ENCODE peak calls at places on chromosomes 2 and 18, in four cellular contexts. One of them, this sample, is unnamed.

GRCh38 chr2:176584333-176584732 is 315.1 kb downstream of the MTX2 start:
- DNase-seq in IMR-90: peak
- DNase-seq in uterus: no peak
- DNase-seq in GM12892: no peak
- DNase-seq in this sample: no peak

GRCh38 chr2:120235681-120236080 is 12.5 kb upstream of the TMEM185B start:
- DNase-seq in uterus: no peak
- DNase-seq in GM12892: no peak
- DNase-seq in IMR-90: no peak
- DNase-seq in this sample: no peak

GRCh38 chr2:235319095-235319494 is 174.7 kb upstream of the AGAP1 start:
- DNase-seq in GM12892: no peak
- DNase-seq in IMR-90: no peak
- DNase-seq in uterus: no peak
- DNase-seq in this sample: no peak

GRCh38 chr2:14715600-14715999 is 83.1 kb downstream of the LRATD1 start:
- DNase-seq in IMR-90: no peak
- DNase-seq in GM12892: no peak
- DNase-seq in uterus: no peak
- DNase-seq in this sample: no peak

GRCh38 chr2:168730391-168730790 is 72.0 kb upstream of the NOSTRIN start:
- DNase-seq in GM12892: no peak
- DNase-seq in uterus: no peak
- DNase-seq in IMR-90: peak
- DNase-seq in this sample: no peak

GRCh38 chr18:79950440-79951341 is 762 bp downstream of the SLC66A2 start:
- DNase-seq in IMR-90: peak
- DNase-seq in GM12892: no peak
- DNase-seq in uterus: no peak
- DNase-seq in this sample: no peak

GRCh38 chr2:174868916-174869315 is 104.6 kb upstream of the CHRNA1 start:
- DNase-seq in uterus: no peak
- DNase-seq in GM12892: no peak
- DNase-seq in IMR-90: no peak
- DNase-seq in this sample: no peak

GRCh38 chr18:38297910-38298309 is 732.3 kb upstream of the CELF4 start:
- DNase-seq in IMR-90: no peak
- DNase-seq in GM12892: no peak
- DNase-seq in uterus: no peak
- DNase-seq in this sample: no peak

GRCh38 chr2:26903676-26904075 is 55.7 kb downstream of the DPYSL5 start:
- DNase-seq in uterus: no peak
- DNase-seq in GM12892: no peak
- DNase-seq in IMR-90: no peak
- DNase-seq in this sample: no peak

GRCh38 chr18:79305976-79306375 is 89.8 kb upstream of the NFATC1 start:
- DNase-seq in GM12892: no peak
- DNase-seq in uterus: no peak
- DNase-seq in IMR-90: no peak
- DNase-seq in this sample: no peak

GRCh38 chr18:54503495-54503894 is 87.5 kb upstream of the DYNAP start:
- DNase-seq in IMR-90: no peak
- DNase-seq in uterus: no peak
- DNase-seq in GM12892: no peak
- DNase-seq in this sample: no peak

GRCh38 chr2:134460583-134460998 is 206.7 kb downstream of the MGAT5 start:
- DNase-seq in uterus: no peak
- DNase-seq in GM12892: peak
- DNase-seq in IMR-90: peak
- DNase-seq in this sample: peak

GRCh38 chr2:111900859-111901258 is 2.5 kb downstream of the MERTK start:
- DNase-seq in GM12892: no peak
- DNase-seq in IMR-90: peak
- DNase-seq in uterus: no peak
- DNase-seq in this sample: no peak

GRCh38 chr18:29811519-29811918 is 1231.0 kb downstream of the DSC3 start:
- DNase-seq in IMR-90: no peak
- DNase-seq in uterus: no peak
- DNase-seq in GM12892: no peak
- DNase-seq in this sample: no peak

GRCh38 chr2:196112408-196113039 is 43.9 kb upstream of the DNAH7 start:
- DNase-seq in uterus: no peak
- DNase-seq in GM12892: no peak
- DNase-seq in IMR-90: peak
- DNase-seq in this sample: no peak

GRCh38 chr2:196453613-196454047 is 185.9 kb upstream of the CCDC150 start:
- DNase-seq in IMR-90: peak
- DNase-seq in GM12892: no peak
- DNase-seq in uterus: peak
- DNase-seq in this sample: peak

GRCh38 chr2:130727286-130727924 is 1.5 kb upstream of the GPR148 start:
- DNase-seq in IMR-90: peak
- DNase-seq in GM12892: peak
- DNase-seq in uterus: peak
- DNase-seq in this sample: peak

GRCh38 chr2:241722896-241723454 is 11.5 kb upstream of the D2HGDH start:
- DNase-seq in uterus: no peak
- DNase-seq in IMR-90: no peak
- DNase-seq in GM12892: no peak
- DNase-seq in this sample: no peak

GRCh38 chr18:7021994-7022840 is 95.4 kb downstream of the LAMA1 start:
- DNase-seq in IMR-90: peak
- DNase-seq in GM12892: no peak
- DNase-seq in uterus: no peak
- DNase-seq in this sample: peak

GRCh38 chr2:197075754-197076337 is 149.3 kb upstream of the PGAP1 start:
- DNase-seq in IMR-90: no peak
- DNase-seq in uterus: no peak
- DNase-seq in GM12892: no peak
- DNase-seq in this sample: no peak

GRCh38 chr2:43958397-43959275 is 37.2 kb downstream of the LRPPRC start:
- DNase-seq in uterus: no peak
- DNase-seq in IMR-90: no peak
- DNase-seq in GM12892: no peak
- DNase-seq in this sample: no peak

GRCh38 chr2:238847432-238847801 is 468 bp upstream of the TWIST2 start:
- DNase-seq in GM12892: no peak
- DNase-seq in uterus: no peak
- DNase-seq in IMR-90: no peak
- DNase-seq in this sample: no peak

GRCh38 chr2:68926782-68927181 is 25.9 kb downstream of the GKN2 start:
- DNase-seq in IMR-90: no peak
- DNase-seq in uterus: no peak
- DNase-seq in GM12892: no peak
- DNase-seq in this sample: no peak

GRCh38 chr18:1092228-1092627 is 187.6 kb downstream of the ADCYAP1 start:
- DNase-seq in IMR-90: no peak
- DNase-seq in GM12892: no peak
- DNase-seq in uterus: no peak
- DNase-seq in this sample: no peak

GRCh38 chr2:110106642-110107041 is 9.0 kb downstream of the MALL start:
- DNase-seq in IMR-90: peak
- DNase-seq in GM12892: no peak
- DNase-seq in uterus: no peak
- DNase-seq in this sample: no peak

GRCh38 chr2:33518929-33519328 is 42.5 kb downstream of the RASGRP3 start:
- DNase-seq in IMR-90: peak
- DNase-seq in uterus: no peak
- DNase-seq in GM12892: no peak
- DNase-seq in this sample: no peak

GRCh38 chr18:26089247-26090129 is 925 bp downstream of the SS18 start:
- DNase-seq in uterus: no peak
- DNase-seq in IMR-90: peak
- DNase-seq in GM12892: no peak
- DNase-seq in this sample: peak

GRCh38 chr18:7567487-7568425 is 640 bp downstream of the PTPRM start:
- DNase-seq in IMR-90: peak
- DNase-seq in GM12892: peak
- DNase-seq in uterus: peak
- DNase-seq in this sample: peak

GRCh38 chr2:238585836-238586821 is 159.4 kb downstream of the ASB1 start:
- DNase-seq in uterus: no peak
- DNase-seq in GM12892: no peak
- DNase-seq in IMR-90: no peak
- DNase-seq in this sample: no peak

GRCh38 chr2:226800941-226801784 is 1.5 kb upstream of the IRS1 start:
- DNase-seq in GM12892: peak
- DNase-seq in IMR-90: peak
- DNase-seq in uterus: peak
- DNase-seq in this sample: peak
- TF ChIP-seq POLR2A in GM12892: no peak
- TF ChIP-seq POLR2A in IMR-90: no peak
- TF ChIP-seq POLR2A in uterus: peak
- TF ChIP-seq POLR2A in this sample: peak

GRCh38 chr2:218395456-218395825 is 4.2 kb upstream of the CTDSP1 start:
- DNase-seq in IMR-90: no peak
- DNase-seq in uterus: no peak
- DNase-seq in GM12892: no peak
- DNase-seq in this sample: no peak

GRCh38 chr2:218397502-218398436 is 1.9 kb upstream of the CTDSP1 start:
- DNase-seq in IMR-90: peak
- DNase-seq in uterus: peak
- DNase-seq in GM12892: peak
- DNase-seq in this sample: peak

GRCh38 chr2:218395826-218396687 is 3.6 kb upstream of the CTDSP1 start:
- DNase-seq in uterus: peak
- DNase-seq in IMR-90: peak
- DNase-seq in GM12892: peak
- DNase-seq in this sample: peak

GRCh38 chr2:218398437-218399390 is 954 bp upstream of the CTDSP1 start:
- DNase-seq in IMR-90: peak
- DNase-seq in GM12892: peak
- DNase-seq in uterus: peak
- DNase-seq in this sample: no peak

DNA sequence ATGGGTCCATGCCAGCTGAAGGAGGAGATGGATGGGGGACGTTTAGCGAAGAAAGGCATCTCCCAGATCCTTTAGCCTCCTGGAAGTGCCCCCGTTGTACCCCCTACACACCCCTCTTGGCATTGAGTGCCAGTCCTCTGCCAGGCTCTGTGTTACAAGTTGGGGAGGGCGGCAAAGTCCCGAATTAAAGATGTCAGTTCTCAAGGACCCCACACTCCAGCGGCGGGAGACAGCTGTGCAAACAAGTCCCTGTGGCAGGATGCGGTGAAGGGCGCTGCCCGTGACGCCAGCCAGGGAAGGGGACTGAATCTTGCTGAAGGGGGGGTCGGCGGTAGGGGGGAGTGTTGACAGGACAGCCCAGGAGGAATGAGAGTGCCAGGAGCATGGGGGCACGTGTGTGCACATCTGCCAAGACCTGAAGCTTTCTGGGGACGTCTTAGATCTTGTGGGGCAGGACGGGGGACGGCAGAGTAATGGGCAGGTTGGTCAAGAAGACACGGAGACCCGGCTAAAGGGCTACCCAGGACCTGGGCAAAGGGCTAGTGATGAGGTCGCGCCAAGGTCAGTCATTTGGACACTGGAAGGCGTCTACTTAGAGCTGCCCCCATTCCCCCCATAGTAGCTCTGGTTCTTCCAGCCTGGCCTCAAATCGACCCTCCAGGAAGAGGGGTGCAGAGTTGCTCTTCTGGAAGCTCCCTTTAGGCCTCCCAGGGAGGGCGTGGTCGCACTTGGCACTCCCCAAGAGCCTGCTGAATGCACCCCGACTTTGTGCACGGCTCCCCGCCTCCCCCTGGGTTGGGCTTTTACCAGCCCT is 2.8 kb upstream of the CTDSP1 start:
- DNase-seq in IMR-90: peak
- DNase-seq in uterus: peak
- DNase-seq in GM12892: no peak
- DNase-seq in this sample: peak
- TF ChIP-seq POLR2A in IMR-90: no peak
- TF ChIP-seq POLR2A in uterus: no peak
- TF ChIP-seq POLR2A in GM12892: no peak
- TF ChIP-seq POLR2A in this sample: peak

GRCh38 chr2:158459161-158460003 is 2.6 kb downstream of the PKP4 start:
- DNase-seq in uterus: no peak
- DNase-seq in IMR-90: no peak
- DNase-seq in GM12892: no peak
- DNase-seq in this sample: no peak

GRCh38 chr2:158457826-158458616 is 1.3 kb downstream of the PKP4 start:
- DNase-seq in GM12892: peak
- DNase-seq in uterus: peak
- DNase-seq in IMR-90: peak
- DNase-seq in this sample: peak

GRCh38 chr2:158458617-158458920 is 1.8 kb downstream of the PKP4 start:
- DNase-seq in uterus: no peak
- DNase-seq in GM12892: no peak
- DNase-seq in IMR-90: peak
- DNase-seq in this sample: no peak

GRCh38 chr2:158457092-158457825 is 507 bp downstream of the PKP4 start:
- DNase-seq in GM12892: peak
- DNase-seq in IMR-90: peak
- DNase-seq in uterus: peak
- DNase-seq in this sample: peak

GRCh38 chr2:158456309-158457066 is at the start of the genes CCDC148 and PKP4:
- DNase-seq in GM12892: peak
- DNase-seq in IMR-90: peak
- DNase-seq in uterus: peak
- DNase-seq in this sample: peak
- TF ChIP-seq POLR2A in GM12892: no peak
- TF ChIP-seq POLR2A in IMR-90: peak
- TF ChIP-seq POLR2A in uterus: peak
- TF ChIP-seq POLR2A in this sample: peak

GRCh38 chr2:36566887-36567286 is 31.1 kb downstream of the FEZ2 start:
- DNase-seq in uterus: no peak
- DNase-seq in IMR-90: no peak
- DNase-seq in GM12892: no peak
- DNase-seq in this sample: no peak

GRCh38 chr2:36562973-36563532 is 34.9 kb downstream of the FEZ2 start:
- DNase-seq in uterus: no peak
- DNase-seq in GM12892: no peak
- DNase-seq in IMR-90: peak
- DNase-seq in this sample: no peak

GRCh38 chr2:36565712-36566111 is 32.3 kb downstream of the FEZ2 start:
- DNase-seq in IMR-90: no peak
- DNase-seq in GM12892: no peak
- DNase-seq in uterus: no peak
- DNase-seq in this sample: no peak

GRCh38 chr2:36562245-36562644 is 35.7 kb downstream of the FEZ2 start:
- DNase-seq in uterus: no peak
- DNase-seq in GM12892: no peak
- DNase-seq in IMR-90: peak
- DNase-seq in this sample: no peak

DNA sequence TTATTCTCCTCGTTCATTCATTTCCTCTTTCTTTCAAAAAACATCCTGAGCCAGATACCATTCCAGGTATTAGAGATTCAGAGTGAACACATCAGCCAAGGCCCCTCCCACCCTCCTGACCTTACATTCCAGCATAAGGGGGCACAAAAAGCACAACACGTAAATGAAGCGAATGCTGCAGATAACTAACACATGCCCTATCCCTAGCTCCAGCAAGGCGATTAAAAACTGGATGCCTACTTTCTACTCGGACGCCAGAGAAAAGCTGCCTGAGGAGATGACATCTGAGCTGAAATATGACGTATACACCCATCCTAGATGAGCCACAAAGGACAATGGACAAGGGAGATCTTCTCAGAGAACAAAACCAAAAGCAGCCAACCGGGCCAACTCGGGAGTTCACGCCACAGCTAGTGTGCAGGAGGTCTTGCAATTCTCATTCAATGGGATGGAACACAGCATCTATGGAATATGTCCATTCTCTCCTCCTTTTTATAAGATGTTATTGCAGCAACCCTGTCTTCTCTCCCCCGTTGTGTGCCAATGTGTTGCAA is 33.5 kb downstream of the FEZ2 start:
- DNase-seq in GM12892: no peak
- DNase-seq in IMR-90: no peak
- DNase-seq in uterus: no peak
- DNase-seq in this sample: no peak
- TF ChIP-seq POLR2A in GM12892: no peak
- TF ChIP-seq POLR2A in IMR-90: no peak
- TF ChIP-seq POLR2A in uterus: no peak
- TF ChIP-seq POLR2A in this sample: no peak

This sample was measured in H54.